ENCODE peak calls at places on chromosome 21, in six cellular contexts. J is glutamatergic neuron, P is suprapubic skin, Y is epithelial cell of esophagus, X is A549, H is kidney epithelial cell. L is an unnamed sample.

GRCh38 chr21:34362136-34362444 is 1.7 kb upstream of the KCNE2 start:
- DNase-seq in X (no peak), Y (no peak), H (no peak), P (no peak), J (no peak), L (no peak)

GRCh38 chr21:40272037-40272436 is 404.8 kb downstream of the PCP4 start:
- DNase-seq in X (no peak), H (no peak), J (no peak), Y (no peak), P (no peak), L (no peak)

GRCh38 chr21:31721381-31721780 is 10.5 kb downstream of the SCAF4 start:
- DNase-seq in J (no peak), Y (no peak), P (no peak), H (no peak), X (no peak), L (no peak)

GRCh38 chr21:44379991-44380865 is 26.8 kb downstream of the TRPM2 start:
- DNase-seq in J (no peak), Y (no peak), X (no peak), H (no peak), P (no peak), L (no peak)

GRCh38 chr21:44987886-44988606 is 48.2 kb downstream of the SLX9 start:
- DNase-seq in H (no peak), X (no peak), Y (no peak), P (peak; percentile 57), J (peak; percentile 17), L (no peak)

GRCh38 chr21:32087452-32087851 is 191.4 kb downstream of the MIS18A start:
- DNase-seq in H (no peak), J (no peak), X (no peak), P (no peak), Y (no peak), L (no peak)

GRCh38 chr21:17848228-17848627 is 29.1 kb upstream of the C21orf91 start:
- DNase-seq in H (peak; percentile 85), J (no peak), P (peak; percentile 63), Y (peak; percentile 85), X (no peak), L (no peak)

GRCh38 chr21:41228958-41229357 is 61.0 kb downstream of the BACE2 start:
- DNase-seq in Y (no peak), J (no peak), X (no peak), H (no peak), P (no peak), L (no peak)

GRCh38 chr21:29953072-29953471 is 13.3 kb upstream of the GRIK1 start:
- DNase-seq in J (no peak), X (no peak), H (no peak), Y (peak; percentile 7), P (no peak), L (no peak)

GRCh38 chr21:34807881-34808568 is 139.2 kb downstream of the CLIC6 start:
- DNase-seq in P (peak; percentile 88), J (no peak), Y (peak; percentile 98), H (peak; percentile 82), X (peak; percentile 50), L (no peak)

GRCh38 chr21:38333290-38334272 is 76.8 kb downstream of the KCNJ15 start:
- DNase-seq in P (no peak), J (no peak), X (no peak), Y (no peak), H (no peak), L (no peak)
- TF ChIP-seq CTCF in P (no peak), J (no peak), X (no peak), Y (no peak), H (peak; percentile 15), L (no peak)

GRCh38 chr21:26840912-26841311 is 4.3 kb downstream of the ADAMTS1 start:
- DNase-seq in P (no peak), H (no peak), X (no peak), J (no peak), Y (peak; percentile 95), L (no peak)

GRCh38 chr21:26840206-26840605 is 5.0 kb downstream of the ADAMTS1 start:
- DNase-seq in Y (no peak), P (no peak), H (no peak), X (no peak), J (no peak), L (no peak)

GRCh38 chr21:26843912-26844257 is 1.3 kb downstream of the ADAMTS1 start:
- DNase-seq in Y (peak; percentile 54), J (no peak), H (no peak), X (no peak), P (no peak), L (no peak)

GRCh38 chr21:26842976-26843911 is 2.0 kb downstream of the ADAMTS1 start:
- DNase-seq in H (peak; percentile 81), X (no peak), J (peak; percentile 74), P (peak; percentile 95), Y (peak; percentile 96), L (peak; percentile 68)

DNA sequence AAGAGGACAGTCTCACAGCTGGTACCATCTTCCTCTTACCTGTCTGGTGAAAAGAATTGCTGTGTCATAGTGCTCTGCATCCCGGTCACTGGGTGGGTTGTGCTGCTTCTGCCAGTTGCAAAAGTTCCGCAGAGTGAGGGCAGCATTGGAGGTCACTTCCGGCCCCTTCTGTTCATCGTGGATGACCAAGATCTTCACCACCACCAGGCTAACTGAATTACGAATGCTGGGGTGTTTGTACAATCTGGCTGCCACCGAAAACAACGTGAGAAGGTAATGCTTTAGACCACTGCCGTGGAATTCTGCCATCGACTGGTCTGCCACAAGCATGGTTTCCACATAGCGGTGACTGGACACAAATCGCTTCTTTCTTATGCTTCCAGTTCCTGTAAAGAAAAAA is 2.9 kb downstream of the ADAMTS1 start:
- DNase-seq in H (no peak), X (no peak), J (no peak), P (no peak), Y (no peak), L (no peak)
- TF ChIP-seq CTCF in H (no peak), X (no peak), J (no peak), P (no peak), Y (no peak), L (no peak)

GRCh38 chr21:42448683-42449082 is 45.0 kb downstream of the UBASH3A start:
- DNase-seq in H (no peak), P (no peak), X (no peak), J (no peak), Y (no peak), L (no peak)
- TF ChIP-seq CTCF in H (no peak), P (no peak), X (no peak), J (no peak), Y (no peak), L (no peak)

GRCh38 chr21:36908260-36908908 is 58.1 kb downstream of the HLCS start:
- DNase-seq in H (no peak), X (no peak), P (no peak), J (no peak), Y (no peak), L (no peak)
- TF ChIP-seq CTCF in H (no peak), X (no peak), P (no peak), J (no peak), Y (no peak), L (peak; percentile 36)

GRCh38 chr21:28633803-28634572 is 358.7 kb downstream of the LTN1 start:
- DNase-seq in Y (peak; percentile 96), P (no peak), J (no peak), X (no peak), H (no peak), L (no peak)

GRCh38 chr21:28639742-28640141 is 352.9 kb downstream of the LTN1 start:
- DNase-seq in X (no peak), H (no peak), Y (peak; percentile 57), J (no peak), P (no peak), L (no peak)

GRCh38 chr21:28635541-28635940 is 357.1 kb downstream of the LTN1 start:
- DNase-seq in J (no peak), X (no peak), P (no peak), H (no peak), Y (peak; percentile 73), L (no peak)

GRCh38 chr21:28640326-28640725 is 352.4 kb downstream of the LTN1 start:
- DNase-seq in Y (no peak), P (no peak), X (no peak), H (no peak), J (no peak), L (no peak)

GRCh38 chr21:28636988-28637691 is 355.5 kb downstream of the LTN1 start:
- DNase-seq in J (no peak), P (no peak), H (peak; percentile 48), Y (peak; percentile 97), X (no peak), L (no peak)
- TF ChIP-seq CTCF in J (no peak), P (no peak), H (no peak), Y (peak; percentile 4), X (no peak), L (no peak)

GRCh38 chr21:27454234-27454633 is 487.3 kb upstream of the ADAMTS5 start:
- DNase-seq in X (no peak), H (no peak), Y (peak; percentile 74), P (no peak), J (no peak), L (no peak)

GRCh38 chr21:27451116-27451515 is 484.2 kb upstream of the ADAMTS5 start:
- DNase-seq in Y (no peak), X (no peak), P (no peak), H (no peak), J (no peak), L (no peak)

GRCh38 chr21:27450216-27450615 is 483.3 kb upstream of the ADAMTS5 start:
- DNase-seq in J (no peak), H (no peak), X (no peak), Y (no peak), P (no peak), L (no peak)

DNA sequence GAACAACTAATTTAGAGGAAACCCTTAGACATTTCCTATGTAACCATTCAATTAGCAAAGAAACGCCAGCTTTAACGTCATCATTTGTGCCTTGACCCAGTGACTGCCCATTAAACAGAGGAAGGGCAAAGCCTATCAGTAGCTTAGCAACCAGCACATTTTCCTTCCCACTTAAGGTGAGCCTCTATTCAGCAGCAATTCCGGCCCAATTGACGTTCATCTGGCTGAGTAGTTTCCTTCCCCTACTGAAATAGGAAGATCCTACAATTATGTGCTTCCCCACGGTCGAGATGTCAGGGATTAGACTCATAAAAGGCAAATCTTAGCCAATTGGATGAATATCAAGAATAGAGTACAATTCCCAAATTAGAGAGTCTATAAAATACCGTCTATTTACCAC is 482.1 kb upstream of the ADAMTS5 start:
- DNase-seq in X (no peak), Y (no peak), P (no peak), J (no peak), H (no peak), L (no peak)
- TF ChIP-seq CTCF in X (no peak), Y (no peak), P (no peak), J (no peak), H (no peak), L (no peak)

DNA sequence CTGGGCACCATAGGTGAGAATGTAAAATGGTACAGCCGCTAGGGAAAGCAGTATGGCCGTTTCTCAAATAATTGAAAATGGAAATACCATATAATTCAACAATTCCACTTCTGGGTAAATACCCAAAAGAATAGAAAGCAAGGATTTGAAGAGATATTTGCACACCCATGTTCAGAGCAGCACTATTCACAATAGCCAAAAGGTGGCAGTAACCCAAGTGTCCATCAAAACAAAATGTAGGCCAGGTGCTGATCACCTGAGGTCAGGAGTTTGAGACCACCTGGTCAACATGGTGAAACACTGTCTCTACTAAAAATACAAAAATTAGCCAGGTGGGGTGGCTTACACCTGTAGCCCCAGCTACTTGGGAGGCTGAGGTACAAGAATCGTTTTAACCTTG is 62.1 kb downstream of the OLIG1 start:
- DNase-seq in J (no peak), P (no peak), X (no peak), H (no peak), Y (peak; percentile 10), L (no peak)
- TF ChIP-seq CTCF in J (peak; percentile 29), P (no peak), X (peak; percentile 6), H (peak; percentile 23), Y (peak; percentile 20), L (peak; percentile 36)